ENCODE peak calls at places on chromosomes 12 and 14, in seven cellular contexts. J, I, W, A, K, Z and T are unnamed samples. For H3K4me1, the result is how much of the 10 kb centered on the place peaks cover.

GRCh38 chr12:47391566-47391965 is 311.8 kb upstream of the AMIGO2 start:
- DNase-seq in W (no peak), Z (no peak), I (no peak), A (no peak), K (no peak), J (no peak), T (no peak)

GRCh38 chr12:122908915-122909314 is 13.0 kb upstream of the VPS37B start:
- DNase-seq in A (no peak), W (no peak), Z (peak), I (no peak), K (no peak), J (no peak), T (no peak)

GRCh38 chr14:36511981-36512584 is 7.9 kb downstream of the NKX2-1 start:
- DNase-seq in A (no peak), K (no peak), Z (no peak), W (no peak), J (no peak), I (no peak), T (no peak)

GRCh38 chr12:56082967-56083366 is 3.0 kb downstream of the ERBB3 start:
- DNase-seq in W (no peak), A (no peak), Z (no peak), K (no peak), I (no peak), J (no peak), T (no peak)

GRCh38 chr14:95236221-95236620 is 78.9 kb upstream of the DICER1 start:
- DNase-seq in W (no peak), J (no peak), K (no peak), I (no peak), A (no peak), Z (no peak), T (no peak)

GRCh38 chr14:24848427-24848826 is 201.5 kb downstream of the STXBP6 start:
- DNase-seq in J (peak), W (no peak), Z (peak), A (no peak), K (no peak), I (no peak), T (peak)

GRCh38 chr14:77241955-77242354 is 29.1 kb downstream of the NGB start:
- DNase-seq in K (no peak), J (no peak), I (no peak), Z (no peak), W (no peak), A (no peak), T (no peak)

GRCh38 chr14:23121401-23121800 is 2.3 kb upstream of the CEBPE start:
- DNase-seq in J (peak), I (no peak), K (no peak), A (no peak), Z (peak), W (peak), T (peak)

GRCh38 chr14:24715239-24715638 is 81.2 kb upstream of the GZMB start:
- DNase-seq in A (no peak), J (no peak), K (no peak), Z (no peak), I (no peak), W (no peak), T (no peak)

GRCh38 chr12:57888407-57889157 is 42.1 kb upstream of the CTDSP2 start:
- DNase-seq in W (peak), A (no peak), I (peak), J (peak), K (no peak), Z (no peak), T (peak)

GRCh38 chr14:68795602-68796417 is 2.9 kb upstream of the ZFP36L1 start:
- DNase-seq in A (peak), I (peak), Z (peak), K (no peak), W (peak), J (peak), T (peak)

GRCh38 chr12:1350055-1350933 is 244.1 kb downstream of the FBXL14 start:
- DNase-seq in J (peak), W (no peak), I (no peak), A (no peak), Z (no peak), K (no peak), T (peak)

GRCh38 chr14:31965735-31966598 is 111.1 kb upstream of the ARHGAP5 start:
- DNase-seq in K (no peak), A (no peak), I (no peak), W (peak), J (peak), Z (peak), T (no peak)

GRCh38 chr14:49461529-49462401 is 124.4 kb downstream of the RPS29 start:
- DNase-seq in I (no peak), J (peak), K (peak), A (no peak), Z (peak), W (peak), T (peak)

GRCh38 chr14:77128414-77128891 is 13.1 kb downstream of the ZDHHC22 start:
- DNase-seq in Z (no peak), K (no peak), W (no peak), J (no peak), I (peak), A (no peak), T (no peak)

GRCh38 chr14:33393895-33394405 is 455.3 kb downstream of the NPAS3 start:
- DNase-seq in K (no peak), A (no peak), I (no peak), W (no peak), J (no peak), Z (no peak), T (no peak)

DNA sequence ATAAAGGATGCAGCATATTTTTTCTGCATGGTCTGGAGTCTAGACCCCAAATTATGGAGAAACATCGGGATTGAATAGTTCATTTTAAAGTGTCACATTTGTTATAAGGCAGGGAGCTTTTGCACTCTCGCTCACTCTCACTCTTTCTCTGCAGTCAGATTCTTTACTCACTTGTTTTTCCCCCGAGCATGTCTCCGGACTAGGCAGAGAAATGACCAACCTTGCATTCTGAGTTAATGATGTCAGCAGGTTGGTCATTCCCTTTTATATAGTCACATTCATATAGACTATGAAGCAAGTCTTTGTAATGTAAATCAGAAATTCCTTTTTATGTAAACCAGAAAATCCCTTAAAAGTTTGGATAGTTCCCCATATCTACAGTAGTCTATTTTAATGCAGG is 4.1 kb downstream of the C12orf75 start:
- DNase-seq in I (no peak), K (no peak), A (no peak), W (peak), J (peak), Z (peak), T (peak)
- H3K4me1 ChIP-seq in I (under half), K (under half), A (under half), W (under half), J (under half), Z (under half), T (under half)

GRCh38 chr12:4586500-4586899 is 24.5 kb downstream of the DYRK4 start:
- DNase-seq in K (no peak), A (no peak), Z (no peak), W (no peak), J (no peak), I (no peak), T (no peak)
- H3K4ac ChIP-seq in K (no peak), A (peak), Z (no peak), W (no peak), J (no peak), I (no peak), T (no peak)

GRCh38 chr12:46366771-46367170 is 5.8 kb downstream of the SLC38A2 start:
- DNase-seq in Z (no peak), W (no peak), K (no peak), I (no peak), J (no peak), A (no peak), T (no peak)
- H3K4me1 ChIP-seq in Z (under half), W (under half), K (under half), I (under half), J (under half), A (under half), T (under half)

GRCh38 chr12:132534076-132534475 is 44.1 kb downstream of the FBRSL1 start:
- DNase-seq in W (no peak), Z (no peak), K (no peak), I (no peak), A (no peak), J (no peak), T (no peak)

GRCh38 chr12:132535046-132535445 is 45.1 kb downstream of the FBRSL1 start:
- DNase-seq in K (no peak), A (no peak), J (no peak), I (no peak), Z (no peak), W (no peak), T (no peak)

GRCh38 chr12:132530851-132531250 is 40.9 kb downstream of the FBRSL1 start:
- DNase-seq in A (no peak), K (no peak), I (no peak), W (no peak), Z (no peak), J (no peak), T (no peak)

GRCh38 chr12:132536102-132536876 is 46.3 kb downstream of the FBRSL1 start:
- DNase-seq in J (no peak), I (no peak), A (no peak), W (no peak), K (no peak), Z (no peak), T (no peak)

GRCh38 chr12:132533584-132533958 is 43.6 kb downstream of the FBRSL1 start:
- DNase-seq in I (no peak), W (no peak), A (no peak), Z (no peak), K (no peak), J (no peak), T (no peak)
- H3K4ac ChIP-seq in I (no peak), W (no peak), A (no peak), Z (no peak), K (no peak), J (no peak), T (no peak)

DNA sequence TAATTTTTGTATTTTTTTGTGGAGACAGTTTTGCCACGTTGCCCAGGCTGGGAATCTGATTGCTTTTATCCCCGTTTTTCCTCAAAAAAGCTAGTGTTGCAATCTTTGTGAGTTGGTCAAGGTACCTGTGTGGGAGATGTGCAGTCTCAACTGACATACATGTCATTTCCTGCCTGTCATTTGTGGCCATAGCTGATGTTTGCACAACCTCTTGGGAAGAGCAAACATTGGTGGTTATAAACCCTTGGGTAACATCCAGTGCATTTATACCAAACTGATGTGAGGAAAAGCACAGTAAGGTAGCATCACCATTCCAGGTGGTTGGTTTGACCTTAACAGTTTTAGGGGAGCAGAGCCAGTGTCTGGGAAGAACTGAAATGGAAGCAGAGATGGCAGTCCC is 54.7 kb downstream of the ATG14 start:
- DNase-seq in J (no peak), W (no peak), A (no peak), Z (no peak), K (no peak), I (no peak), T (no peak)
- H3K4me1 ChIP-seq in J (under half), W (under half), A (under half), Z (under half), K (under half), I (under half), T (under half)

GRCh38 chr12:11642785-11643184 is 6.7 kb upstream of the ETV6 start:
- DNase-seq in K (no peak), W (no peak), Z (no peak), A (no peak), J (no peak), I (no peak), T (no peak)

GRCh38 chr12:11641522-11641921 is 8.0 kb upstream of the ETV6 start:
- DNase-seq in K (no peak), A (no peak), J (no peak), Z (no peak), W (no peak), I (no peak), T (no peak)

GRCh38 chr12:11635341-11635740 is 14.1 kb upstream of the ETV6 start:
- DNase-seq in I (no peak), W (no peak), Z (no peak), A (no peak), K (no peak), J (no peak), T (no peak)

GRCh38 chr12:11638271-11638916 is 11.1 kb upstream of the ETV6 start:
- DNase-seq in J (no peak), Z (peak), I (no peak), A (no peak), K (no peak), W (no peak), T (no peak)

DNA sequence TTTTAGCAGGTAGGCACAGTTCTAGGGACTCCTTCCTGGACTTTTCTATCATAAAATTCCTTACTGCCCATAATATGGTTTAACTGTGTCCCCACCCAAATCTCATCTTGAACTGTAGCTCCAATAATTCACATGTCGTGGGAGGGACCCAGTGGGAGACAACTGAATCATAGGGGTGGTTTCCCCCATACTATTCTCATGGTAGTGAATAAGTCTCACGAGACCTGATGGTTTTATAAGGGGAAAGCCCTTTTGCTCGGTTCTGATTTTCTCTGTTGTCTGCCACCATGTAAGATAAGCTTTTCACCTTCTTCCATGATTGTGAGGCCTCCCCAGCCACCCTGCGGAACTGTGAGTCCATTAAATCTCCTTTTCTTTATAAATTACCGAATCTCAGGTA is 10.0 kb upstream of the ETV6 start:
- DNase-seq in W (no peak), K (no peak), I (no peak), Z (no peak), A (no peak), J (no peak), T (no peak)
- H3K4ac ChIP-seq in W (no peak), K (no peak), I (no peak), Z (no peak), A (no peak), J (no peak), T (no peak)

GRCh38 chr14:100443643-100444042 is 120.5 kb downstream of the SLC25A47 start:
- DNase-seq in A (no peak), Z (peak), I (no peak), W (no peak), K (no peak), J (peak), T (no peak)
- H3K4me1 ChIP-seq in A (under half), Z (under half), I (under half), W (under half), K (under half), J (under half), T (under half)